ENCODE peak calls at places on chromosomes 6 and 20, in ten cellular contexts. H, W, J, Z, X, F, L, Y, M and R are unnamed samples.

GRCh38 chr6:7758456-7758855 is 32.6 kb downstream of the BMP6 start:
- DNase-seq in J (peak), M (no peak), H (no peak), Z (peak), L (no peak), X (peak), W (no peak), Y (peak), F (peak), R (no peak)

GRCh38 chr6:149846321-149846720 is 17.8 kb downstream of the LRP11 start:
- DNase-seq in Y (no peak), X (no peak), L (peak), W (no peak), H (no peak), Z (peak), J (peak), F (no peak), M (no peak), R (no peak)

GRCh38 chr20:38153011-38153329 is 12.1 kb downstream of the TGM2 start:
- DNase-seq in L (no peak), F (no peak), Z (no peak), Y (no peak), W (no peak), X (no peak), J (no peak), H (no peak), M (no peak), R (no peak)

GRCh38 chr20:61299088-61299487 is 47.0 kb downstream of the CDH4 start:
- DNase-seq in W (no peak), X (no peak), H (no peak), M (no peak), Z (no peak), L (no peak), J (no peak), F (no peak), Y (no peak), R (no peak)

GRCh38 chr6:79421707-79422484 is 115.3 kb downstream of the LCA5 start:
- DNase-seq in Z (peak), Y (peak), F (peak), M (no peak), L (peak), W (no peak), J (peak), H (no peak), X (no peak), R (no peak)

GRCh38 chr6:40962241-40962640 is 76.8 kb downstream of the UNC5CL start:
- DNase-seq in M (no peak), L (no peak), Y (peak), F (peak), H (no peak), W (no peak), X (peak), Z (peak), J (peak), R (no peak)

GRCh38 chr6:36874016-36874442 is 574 bp downstream of the PPIL1 start:
- DNase-seq in J (peak), W (no peak), Y (no peak), Z (peak), X (no peak), H (no peak), M (no peak), F (no peak), L (no peak), R (no peak)

GRCh38 chr20:58349586-58349985 is 39.4 kb upstream of the VAPB start:
- DNase-seq in J (peak), X (no peak), F (no peak), Z (peak), H (no peak), W (no peak), Y (no peak), L (no peak), M (no peak), R (no peak)

GRCh38 chr6:159701413-159701999 is 8.5 kb upstream of the SOD2 start:
- DNase-seq in F (peak), L (no peak), J (peak), H (no peak), M (no peak), X (no peak), W (no peak), Z (peak), Y (peak), R (no peak)

GRCh38 chr6:75266716-75267291 is 17.8 kb downstream of the TMEM30A start:
- DNase-seq in M (no peak), H (no peak), W (peak), L (no peak), F (peak), Y (no peak), Z (peak), J (peak), X (no peak), R (no peak)

GRCh38 chr20:34045930-34046329 is 52.2 kb downstream of the RALY start:
- DNase-seq in Y (no peak), M (no peak), W (no peak), X (no peak), Z (no peak), F (no peak), H (no peak), L (no peak), J (no peak), R (no peak)

GRCh38 chr6:43468748-43469681 is 8.4 kb upstream of the TJAP1 start:
- DNase-seq in M (no peak), F (no peak), L (no peak), X (no peak), W (peak), Z (peak), J (no peak), H (no peak), Y (no peak), R (no peak)
- TF ChIP-seq CTCF in M (no peak), F (no peak), L (no peak), X (no peak), W (no peak), Z (no peak), J (no peak), H (no peak), Y (no peak), R (no peak)

GRCh38 chr6:33590531-33591198 is 10.6 kb upstream of the BAK1 start:
- DNase-seq in X (no peak), Y (no peak), J (no peak), H (no peak), M (no peak), L (peak), Z (no peak), F (no peak), W (no peak), R (no peak)
- TF ChIP-seq CTCF in X (no peak), Y (no peak), J (no peak), H (no peak), M (no peak), L (peak), Z (no peak), F (no peak), W (no peak), R (no peak)

DNA sequence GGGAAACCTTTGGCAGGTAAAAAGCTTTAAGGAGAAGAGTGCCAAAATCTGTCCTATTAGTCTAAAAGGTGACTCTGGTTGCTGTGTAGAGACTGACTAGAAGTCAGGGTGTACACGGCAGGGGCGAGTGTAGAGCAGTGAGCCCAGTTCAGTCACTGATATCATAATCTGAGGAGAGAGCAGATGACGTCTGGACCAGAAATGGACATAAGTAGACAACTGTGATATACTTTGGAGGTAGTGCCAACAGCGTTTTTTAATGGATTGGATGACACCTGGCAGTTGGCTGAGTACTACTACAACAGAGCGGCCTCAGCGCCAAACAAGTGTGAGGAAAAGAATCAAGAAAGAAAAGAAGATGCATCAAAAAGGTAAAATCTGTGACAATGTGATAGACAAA is 76.0 kb downstream of the MAP7 start:
- DNase-seq in F (no peak), L (no peak), J (no peak), Y (no peak), M (no peak), H (no peak), X (no peak), W (no peak), Z (no peak), R (no peak)
- TF ChIP-seq CTCF in F (no peak), L (no peak), J (no peak), Y (no peak), M (no peak), H (no peak), X (no peak), W (no peak), Z (no peak), R (no peak)

DNA sequence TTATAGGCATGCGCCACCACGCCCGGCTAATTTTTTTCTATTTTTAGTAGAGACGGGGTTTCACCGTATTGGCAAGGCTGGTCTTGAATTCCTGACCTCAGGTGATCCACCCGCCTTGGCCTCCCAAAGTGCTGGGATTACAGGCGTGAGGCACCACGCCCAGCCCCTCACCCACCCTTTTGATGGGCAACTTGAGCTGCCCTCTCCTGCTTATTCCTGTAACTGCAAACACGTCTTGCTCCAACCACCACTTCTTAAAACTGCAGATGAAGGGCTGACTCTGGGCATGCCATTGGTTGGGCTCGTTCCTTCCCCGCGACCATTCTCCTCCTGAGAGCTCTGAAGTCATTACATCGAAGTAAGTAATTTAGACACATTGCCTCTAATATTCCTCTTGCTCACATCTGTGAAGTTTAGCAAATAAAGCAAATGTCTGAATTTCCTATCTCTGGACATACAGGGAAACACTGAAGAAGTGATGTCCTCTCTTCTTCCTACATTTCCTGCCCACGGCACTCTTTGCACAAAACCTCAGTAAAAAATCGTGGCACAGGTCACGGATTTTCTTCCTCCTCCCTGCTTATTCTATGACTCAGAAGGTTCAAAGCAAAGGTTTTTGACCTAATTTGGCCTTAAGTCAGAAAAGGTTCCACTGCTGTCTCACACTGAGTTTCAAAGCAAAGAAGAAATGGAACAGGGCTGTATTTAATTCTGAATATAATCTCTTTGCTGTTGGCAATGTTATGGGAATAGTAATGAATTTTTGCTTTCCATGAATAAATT is 117.5 kb downstream of the GMPR start:
- DNase-seq in H (no peak), F (no peak), Z (no peak), M (no peak), X (no peak), L (no peak), W (no peak), Y (no peak), J (no peak), R (no peak)
- TF ChIP-seq CTCF in H (no peak), F (no peak), Z (no peak), M (no peak), X (no peak), L (no peak), W (no peak), Y (no peak), J (no peak), R (no peak)